ENCODE peak calls at places on chromosomes 13 and 19, in four cellular contexts. L is heart right ventricle; I is T-helper 2 cell treated with Interferon-gamma antibody and Interleukin-4, amounts not matched to agents 5 μg/mL and 100 μg/mL, for 36 hours; K is stimulated activated CD4-positive, alpha-beta T cell treated with anti-CD3 and anti-CD28 coated beads, Interleukin-1b, Interleukin-23, amount 100 ng/mL, for 24 hours. W is an unnamed sample.
A peak's percentile ranks its signal among the peaks of the same experiment; 100 is the strongest.

GRCh38 chr19:27909185-27909840 is 1303.6 kb downstream of the UQCRFS1 start:
- DNase-seq in L (no peak), I (no peak), K (no peak), W (no peak)

GRCh38 chr19:39409207-39409885 is 2.7 kb downstream of the ZFP36 start:
- DNase-seq in L (peak; percentile 90), I (peak; percentile 71), K (peak; percentile 83), W (no peak)

GRCh38 chr13:37597477-37597876 is 1.1 kb downstream of the POSTN start:
- DNase-seq in L (no peak), I (no peak), K (no peak), W (no peak)

GRCh38 chr19:29687897-29688728 is 22.9 kb downstream of the PLEKHF1 start:
- DNase-seq in L (no peak), I (no peak), K (no peak), W (no peak)

GRCh38 chr13:48726711-48727110 is 73.0 kb downstream of the CYSLTR2 start:
- DNase-seq in L (peak; percentile 67), I (no peak), K (no peak), W (no peak)

GRCh38 chr19:12733369-12733896 is 1.1 kb downstream of the TRIR start:
- DNase-seq in L (no peak), I (peak; percentile 66), K (peak; percentile 55), W (no peak)

GRCh38 chr13:20134732-20135131 is 26.1 kb downstream of the GJA3 start:
- DNase-seq in L (no peak), I (no peak), K (no peak), W (no peak)

GRCh38 chr19:57830071-57830602 is at the start of gene ZNF587B:
- DNase-seq in L (peak; percentile 86), I (no peak), K (no peak), W (peak; percentile 63)

GRCh38 chr13:42071667-42072419 is 23.4 kb downstream of the DGKH start:
- DNase-seq in L (no peak), I (no peak), K (no peak), W (no peak)

GRCh38 chr19:4831351-4832340 is at the start of gene TICAM1:
- DNase-seq in L (peak; percentile 77), I (peak; percentile 85), K (peak; percentile 76), W (peak; percentile 53)

GRCh38 chr19:48997972-48998371 is 4.3 kb downstream of the RUVBL2 start:
- DNase-seq in L (no peak), I (peak; percentile 41), K (peak; percentile 47), W (no peak)

GRCh38 chr13:20312292-20312691 is 80.2 kb upstream of the GJB6 start:
- DNase-seq in L (no peak), I (no peak), K (no peak), W (no peak)

GRCh38 chr19:8445488-8446001 is 770 bp downstream of the HNRNPM start:
- DNase-seq in L (peak; percentile 69), I (peak; percentile 49), K (peak; percentile 36), W (no peak)

GRCh38 chr13:32211788-32212187 is 103.4 kb downstream of the ZAR1L start:
- DNase-seq in L (no peak), I (no peak), K (no peak), W (no peak)

GRCh38 chr13:84946144-84946543 is 853.1 kb downstream of the SLITRK6 start:
- DNase-seq in L (no peak), I (no peak), K (no peak), W (no peak)

GRCh38 chr13:110471833-110472162 is 89.7 kb downstream of the RAB20 start:
- DNase-seq in L (peak; percentile 68), I (peak; percentile 42), K (no peak), W (no peak)

GRCh38 chr13:21813844-21814243 is 143.0 kb downstream of the FGF9 start:
- DNase-seq in L (no peak), I (no peak), K (no peak), W (no peak)

GRCh38 chr19:18091217-18091608 is 4.5 kb upstream of the IL12RB1 start:
- DNase-seq in L (peak; percentile 32), I (peak; percentile 86), K (peak; percentile 82), W (no peak)

GRCh38 chr19:30267332-30267731 is 104.9 kb upstream of the ZNF536 start:
- DNase-seq in L (no peak), I (no peak), K (no peak), W (no peak)

GRCh38 chr13:26257049-26257448 is 3.1 kb downstream of the CDK8 start:
- DNase-seq in L (no peak), I (no peak), K (no peak), W (no peak)

GRCh38 chr13:24679686-24680085 is 522 bp upstream of the ATP12A start:
- DNase-seq in L (no peak), I (no peak), K (no peak), W (no peak)

GRCh38 chr13:98105929-98106336 is 37.0 kb upstream of the FARP1 start:
- DNase-seq in L (peak; percentile 72), I (no peak), K (no peak), W (no peak)

GRCh38 chr13:44333950-44334675 is 39.5 kb upstream of the SERP2 start:
- DNase-seq in L (no peak), I (no peak), K (no peak), W (no peak)

GRCh38 chr19:6572217-6572616 is 18.7 kb downstream of the CD70 start:
- DNase-seq in L (peak; percentile 11), I (no peak), K (no peak), W (no peak)

GRCh38 chr19:16031872-16032200 is 44.5 kb upstream of the TPM4 start:
- DNase-seq in L (no peak), I (no peak), K (no peak), W (no peak)

GRCh38 chr19:51107406-51108065 is 673 bp downstream of the CTU1 start:
- DNase-seq in L (no peak), I (no peak), K (no peak), W (no peak)

GRCh38 chr13:49927755-49928154 is 8.4 kb downstream of the SPRYD7 start:
- DNase-seq in L (no peak), I (no peak), K (no peak), W (no peak)

GRCh38 chr19:10915511-10916091 is 12.8 kb downstream of the YIPF2 start:
- DNase-seq in L (no peak), I (no peak), K (no peak), W (no peak)

GRCh38 chr19:31178833-31179470 is 170.3 kb downstream of the TSHZ3 start:
- DNase-seq in L (no peak), I (no peak), K (no peak), W (no peak)

GRCh38 chr13:91889641-91890040 is 491.2 kb downstream of the GPC5 start:
- DNase-seq in L (no peak), I (no peak), K (no peak), W (no peak)

GRCh38 chr13:44715287-44716224 is 139.4 kb upstream of the TSC22D1 start:
- DNase-seq in L (no peak), I (no peak), K (no peak), W (no peak)

GRCh38 chr13:34003712-34004111 is 185.8 kb downstream of the RFC3 start:
- DNase-seq in L (no peak), I (no peak), K (no peak), W (no peak)

GRCh38 chr13:29964181-29964845 is 113.9 kb upstream of the UBL3 start:
- DNase-seq in L (no peak), I (no peak), K (no peak), W (no peak)

GRCh38 chr13:27857271-27857670 is 62.5 kb upstream of the PDX1 start:
- DNase-seq in L (no peak), I (no peak), K (no peak), W (no peak)